ENCODE peak calls at places on chromosomes 13 and 19, in seven cellular contexts. B, Z, C, H, K, G and L are unnamed samples.

GRCh38 chr19:29628661-29629385 is 22.7 kb downstream of the POP4 start:
- DNase-seq in C (no peak), Z (no peak), B (no peak), H (no peak), G (no peak), K (no peak), L (no peak)

GRCh38 chr19:34135401-34135800 is 36.9 kb upstream of the LSM14A start:
- DNase-seq in B (no peak), C (no peak), K (no peak), G (no peak), H (no peak), Z (no peak), L (no peak)

GRCh38 chr19:18294467-18294864 is 13.0 kb upstream of the JUND start:
- DNase-seq in B (no peak), K (no peak), C (no peak), H (no peak), G (peak), Z (no peak), L (no peak)

GRCh38 chr19:48556163-48556562 is 4.2 kb downstream of the SULT2B1 start:
- DNase-seq in C (no peak), Z (peak), G (no peak), B (no peak), H (no peak), K (no peak), L (no peak)

GRCh38 chr13:64130600-64130999 is 2715.0 kb upstream of the PCDH20 start:
- DNase-seq in H (no peak), C (no peak), G (no peak), Z (no peak), B (no peak), K (no peak), L (no peak)

GRCh38 chr13:67353891-67354459 is 123.8 kb upstream of the PCDH9 start:
- DNase-seq in G (no peak), Z (peak), C (no peak), B (no peak), K (no peak), H (no peak), L (no peak)

GRCh38 chr13:49652691-49653305 is 24.5 kb downstream of the ARL11 start:
- DNase-seq in B (no peak), C (no peak), K (no peak), G (no peak), Z (peak), H (no peak), L (no peak)

GRCh38 chr19:18205180-18205915 is 1.5 kb upstream of the RAB3A start:
- DNase-seq in C (peak), H (no peak), G (peak), K (no peak), B (no peak), Z (peak), L (peak)

GRCh38 chr13:91904005-91904404 is 505.6 kb downstream of the GPC5 start:
- DNase-seq in C (no peak), H (no peak), K (no peak), B (no peak), G (no peak), Z (no peak), L (no peak)

GRCh38 chr19:49567722-49568454 is 12.5 kb downstream of the NOSIP start:
- DNase-seq in Z (no peak), C (no peak), K (no peak), H (no peak), B (no peak), G (peak), L (no peak)

GRCh38 chr13:46896346-46897138 is at the start of gene HTR2A:
- DNase-seq in K (no peak), B (no peak), Z (no peak), C (no peak), G (peak), H (no peak), L (no peak)

GRCh38 chr19:2474232-2475017 is 1.5 kb upstream of the GADD45B start:
- DNase-seq in K (no peak), H (no peak), B (peak), Z (peak), C (no peak), G (peak), L (no peak)

GRCh38 chr13:28819748-28820098 is 416 bp upstream of the MTUS2 start:
- DNase-seq in K (no peak), H (no peak), G (no peak), C (no peak), Z (no peak), B (peak), L (no peak)

GRCh38 chr19:664913-665443 is 2.0 kb upstream of the RNF126 start:
- DNase-seq in C (no peak), Z (peak), G (peak), B (peak), H (no peak), K (no peak), L (peak)

GRCh38 chr19:5298502-5298901 is 42.1 kb downstream of the PTPRS start:
- DNase-seq in Z (peak), H (no peak), K (no peak), B (no peak), C (no peak), G (no peak), L (no peak)

GRCh38 chr19:19406878-19407639 is 1.6 kb downstream of the GATAD2A start:
- DNase-seq in C (no peak), G (peak), Z (peak), B (no peak), K (no peak), H (no peak), L (no peak)

GRCh38 chr19:48735031-48735615 is 5.3 kb downstream of the RASIP1 start:
- DNase-seq in B (no peak), Z (no peak), H (no peak), C (no peak), G (no peak), K (no peak), L (no peak)

GRCh38 chr13:113976711-113977684 is 3.1 kb upstream of the C13orf46 start:
- DNase-seq in K (no peak), C (peak), B (peak), H (peak), G (no peak), Z (peak), L (peak)

GRCh38 chr19:29711584-29712132 is 3.4 kb downstream of the C19orf12 start:
- DNase-seq in H (no peak), K (no peak), G (no peak), C (no peak), Z (no peak), B (no peak), L (no peak)

GRCh38 chr19:8605514-8605913 is 5.0 kb downstream of the ADAMTS10 start:
- DNase-seq in H (no peak), B (no peak), C (no peak), K (no peak), G (no peak), Z (no peak), L (no peak)

GRCh38 chr13:22866221-22866620 is 314.6 kb upstream of the SGCG start:
- DNase-seq in B (no peak), Z (no peak), K (no peak), C (no peak), G (no peak), H (no peak), L (no peak)

GRCh38 chr13:112892759-112893569 is 76.0 kb upstream of the MCF2L start:
- DNase-seq in B (no peak), K (no peak), C (no peak), Z (no peak), G (peak), H (no peak), L (no peak)

GRCh38 chr19:44640518-44640917 is 3.2 kb upstream of the PVR start:
- DNase-seq in H (no peak), K (no peak), G (no peak), B (no peak), C (no peak), Z (peak), L (peak)

DNA sequence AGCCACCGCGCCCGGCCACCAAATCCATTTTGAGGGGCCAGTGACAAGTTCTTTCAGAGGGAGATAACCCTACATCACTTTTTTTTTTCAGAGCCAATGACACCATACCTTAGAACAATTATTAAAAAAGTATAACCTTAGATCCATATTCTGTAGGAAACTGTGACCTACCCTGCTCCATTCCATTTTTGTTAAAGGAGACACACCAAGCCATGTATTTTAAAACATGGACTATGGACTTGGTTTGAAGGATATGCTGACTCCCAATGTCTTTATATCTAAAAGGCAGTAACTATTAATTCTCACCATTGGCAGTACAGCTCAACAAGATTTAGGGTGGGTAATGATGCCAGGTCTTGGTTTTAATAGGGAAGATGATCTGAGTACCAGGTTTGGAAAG is 1.1 kb downstream of the GSK3A start:
- DNase-seq in Z (no peak), B (no peak), H (no peak), C (no peak), G (no peak), K (no peak), L (no peak)
- TF ChIP-seq CTCF in Z (no peak), B (no peak), H (no peak), C (no peak), G (no peak), K (no peak), L (no peak)

GRCh38 chr19:13092608-13093260 is 9.9 kb downstream of the LYL1 start:
- DNase-seq in Z (no peak), K (no peak), C (no peak), H (no peak), G (no peak), B (no peak), L (no peak)

GRCh38 chr19:13092206-13092605 is 10.5 kb downstream of the LYL1 start:
- DNase-seq in K (no peak), B (no peak), H (no peak), G (no peak), C (no peak), Z (no peak), L (no peak)

GRCh38 chr19:13090511-13091231 is 12.0 kb downstream of the LYL1 start:
- DNase-seq in Z (no peak), G (no peak), B (no peak), C (no peak), K (no peak), H (no peak), L (no peak)

GRCh38 chr19:13089857-13090507 is 12.7 kb downstream of the LYL1 start:
- DNase-seq in H (no peak), K (no peak), B (no peak), G (no peak), C (no peak), Z (no peak), L (no peak)

DNA sequence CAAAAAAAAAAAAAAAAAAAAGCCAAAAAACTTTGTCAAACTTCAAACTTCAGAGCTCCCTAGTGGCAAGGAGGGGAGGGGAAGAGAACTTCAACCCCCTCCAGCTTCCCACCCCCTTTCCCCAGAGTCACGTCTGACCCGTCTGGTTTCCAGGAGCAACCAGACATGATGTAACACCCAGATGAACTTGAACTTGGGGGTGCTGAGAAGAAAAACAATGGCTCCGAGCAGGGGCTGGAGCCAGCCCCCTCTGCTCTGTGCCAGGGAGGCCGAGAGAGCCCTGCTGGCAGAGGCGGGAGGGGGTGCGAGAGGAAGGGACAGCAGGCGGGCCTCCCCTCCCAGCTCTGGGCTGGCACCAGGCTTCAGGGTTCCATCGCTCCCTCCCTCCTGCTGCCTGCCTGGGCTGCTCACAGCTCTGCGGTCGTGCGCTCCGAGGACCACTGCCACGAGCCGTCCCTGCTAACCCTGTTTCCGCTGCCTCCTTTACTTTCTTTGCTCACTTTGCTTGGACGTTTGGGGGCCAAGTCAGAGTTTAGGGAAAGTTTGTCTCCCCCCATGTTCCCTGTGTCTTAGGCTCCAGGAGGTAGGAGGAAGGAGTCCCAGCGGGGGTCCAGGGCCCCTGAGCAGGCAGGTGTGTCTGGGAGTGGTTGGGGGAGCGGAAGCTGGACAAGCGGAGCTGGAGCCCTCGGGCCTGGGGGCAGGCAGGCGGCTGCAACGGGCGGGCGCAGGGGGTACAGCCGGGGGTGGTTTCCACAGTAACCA is 11.1 kb downstream of the LYL1 start:
- DNase-seq in H (peak), K (no peak), Z (no peak), G (no peak), C (peak), B (no peak), L (peak)
- TF ChIP-seq CTCF in H (no peak), K (no peak), Z (no peak), G (no peak), C (no peak), B (no peak), L (peak)

DNA sequence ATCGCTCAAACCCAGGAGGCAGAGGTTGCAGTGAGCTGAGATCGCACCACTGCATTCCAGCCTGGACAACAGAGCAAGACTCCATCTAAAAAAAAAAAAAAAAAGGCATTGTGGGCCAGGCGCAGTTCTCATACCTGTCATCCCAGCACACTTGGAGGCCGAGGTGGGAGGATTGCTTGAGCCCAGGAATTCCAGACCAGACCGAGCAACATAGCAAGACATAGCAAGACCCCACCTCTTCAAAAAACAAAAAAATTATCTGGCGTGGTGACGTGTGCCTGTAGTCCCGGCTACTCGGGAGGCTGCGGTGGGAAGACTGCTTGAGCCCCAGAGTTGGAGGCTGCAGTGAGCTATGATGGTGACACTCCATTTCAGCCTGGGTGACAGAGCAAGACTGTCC is 18.0 kb downstream of the PIP5K1C start:
- DNase-seq in H (no peak), B (no peak), K (no peak), G (no peak), Z (no peak), C (no peak), L (no peak)
- TF ChIP-seq CTCF in H (no peak), B (no peak), K (no peak), G (no peak), Z (no peak), C (no peak), L (no peak)

DNA sequence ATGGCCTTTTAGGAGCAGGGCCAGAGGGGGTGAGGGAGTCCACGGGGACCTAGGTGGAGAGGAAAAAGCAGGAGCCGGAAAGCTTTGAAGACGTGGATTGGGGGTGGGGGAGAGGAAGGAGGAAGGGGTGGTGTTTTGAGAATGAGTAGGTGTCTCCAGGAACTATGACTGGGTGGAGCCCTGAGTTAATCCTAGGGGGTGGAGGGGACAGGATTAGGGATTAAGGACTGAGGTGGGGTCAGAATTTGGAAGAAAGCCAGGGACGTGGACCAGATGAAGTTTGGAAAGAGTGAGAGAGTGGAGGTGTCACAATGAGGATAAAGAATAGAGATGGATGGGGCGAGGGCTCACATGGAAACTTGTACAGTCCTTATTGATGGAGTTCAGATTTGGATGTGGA is 1.5 kb upstream of the KLK13 start:
- DNase-seq in Z (no peak), K (no peak), C (no peak), G (no peak), H (no peak), B (no peak), L (no peak)
- TF ChIP-seq CTCF in Z (no peak), K (no peak), C (no peak), G (no peak), H (no peak), B (no peak), L (no peak)